ENCODE peak calls at places on chromosomes 13 and 19, in five cellular contexts. V is lower lobe of right lung; D is substantia nigra; P is CD4-positive, alpha-beta T cell; A is heart left ventricle. I is an unnamed sample.

GRCh38 chr13:81171065-81171647 is 830.2 kb upstream of the SPRY2 start:
- DNase-seq in P (no peak), V (no peak), A (no peak), D (no peak), I (no peak)

GRCh38 chr13:95535243-95535642 is 17.3 kb upstream of the CLDN10 start:
- DNase-seq in A (no peak), P (no peak), D (no peak), V (no peak), I (no peak)

GRCh38 chr19:47253467-47253881 is 2.9 kb upstream of the CCDC9 start:
- DNase-seq in A (no peak), V (no peak), D (no peak), P (no peak), I (no peak)

GRCh38 chr13:51221674-51222509 is at the start of gene FAM124A:
- DNase-seq in A (peak), D (peak), V (peak), P (peak), I (peak)

GRCh38 chr19:35034005-35034502 is 3.8 kb downstream of the SCN1B start:
- DNase-seq in P (no peak), A (no peak), D (no peak), V (no peak), I (no peak)

GRCh38 chr13:67481445-67481844 is 251.3 kb upstream of the PCDH9 start:
- DNase-seq in V (no peak), A (no peak), P (no peak), D (no peak), I (no peak)

GRCh38 chr19:41701401-41702075 is 6.9 kb upstream of the CEACAM5 start:
- DNase-seq in D (no peak), V (no peak), P (no peak), A (no peak), I (no peak)

GRCh38 chr19:38676878-38677646 is 29.6 kb downstream of the ACTN4 start:
- DNase-seq in D (no peak), V (no peak), P (no peak), A (no peak), I (peak)

GRCh38 chr13:24672141-24673132 is 7.8 kb upstream of the ATP12A start:
- DNase-seq in P (no peak), A (no peak), D (no peak), V (no peak), I (no peak)

GRCh38 chr19:49165111-49165750 is 7.6 kb downstream of the TRPM4 start:
- DNase-seq in P (no peak), V (no peak), A (peak), D (no peak), I (no peak)

GRCh38 chr19:12783226-12783848 is 7.9 kb upstream of the JUNB start:
- DNase-seq in A (no peak), D (no peak), P (no peak), V (no peak), I (no peak)

GRCh38 chr13:43986395-43986794 is 106.7 kb downstream of the LACC1 start:
- DNase-seq in P (no peak), D (no peak), V (no peak), A (no peak), I (no peak)

GRCh38 chr13:27079421-27079958 is 92.1 kb downstream of the USP12 start:
- DNase-seq in P (no peak), D (no peak), V (no peak), A (no peak), I (no peak)

GRCh38 chr19:57671124-57671895 is 2.6 kb downstream of the ZSCAN4 start:
- DNase-seq in D (no peak), P (no peak), V (no peak), A (no peak), I (no peak)

GRCh38 chr13:113547248-113547971 is 37.1 kb upstream of the TFDP1 start:
- DNase-seq in A (peak), P (no peak), D (no peak), V (peak), I (peak)

GRCh38 chr13:34654203-34654602 is 287.9 kb upstream of the NBEA start:
- DNase-seq in A (no peak), V (no peak), P (no peak), D (no peak), I (no peak)

GRCh38 chr19:1175020-1175419 is 952 bp upstream of the SBNO2 start:
- DNase-seq in D (no peak), V (no peak), P (no peak), A (no peak), I (peak)

GRCh38 chr13:109999659-110000533 is 213.5 kb upstream of the IRS2 start:
- DNase-seq in A (no peak), D (no peak), P (no peak), V (no peak), I (no peak)

GRCh38 chr19:2775556-2776430 is 7.3 kb downstream of the SGTA start:
- DNase-seq in V (peak), A (peak), P (peak), D (peak), I (no peak)

GRCh38 chr19:35055715-35056179 is 14.2 kb downstream of the HPN start:
- DNase-seq in V (peak), A (no peak), P (no peak), D (no peak), I (no peak)

GRCh38 chr13:67792151-67792665 is 562.1 kb upstream of the PCDH9 start:
- DNase-seq in P (no peak), V (no peak), D (no peak), A (no peak), I (no peak)

GRCh38 chr19:13122980-13123957 is 5.2 kb downstream of the NACC1 start:
- DNase-seq in P (no peak), D (no peak), A (no peak), V (no peak), I (no peak)

GRCh38 chr13:24203726-24204295 is 43.3 kb downstream of the SPATA13 start:
- DNase-seq in P (no peak), D (no peak), A (no peak), V (no peak), I (no peak)

DNA sequence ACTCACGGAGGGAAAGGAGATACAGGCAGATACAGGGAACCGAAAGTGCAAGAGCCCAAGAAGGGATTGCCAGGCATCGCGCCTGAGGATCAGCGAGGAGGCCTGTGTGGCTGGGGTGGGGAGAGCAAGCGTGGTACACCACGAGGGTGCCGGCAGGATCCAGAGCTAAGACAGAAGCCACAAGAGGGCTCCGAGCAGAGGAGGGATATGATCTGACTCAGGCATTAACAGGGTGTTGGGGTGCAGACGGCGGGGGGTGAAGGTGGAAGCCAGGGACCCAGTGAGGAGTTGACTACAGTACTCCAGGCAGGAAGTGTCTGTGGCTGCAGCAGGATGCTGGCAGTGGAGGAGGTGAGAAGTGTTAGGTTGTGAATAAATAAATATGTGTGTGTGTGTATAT is 5.4 kb upstream of the PPP1R37 start:
- DNase-seq in A (no peak), P (peak), D (no peak), V (no peak), I (no peak)
- H3K27ac ChIP-seq in A (peak), P (peak), D (no peak), V (no peak), I (no peak)

GRCh38 chr19:6362024-6362344 is 653 bp downstream of the CLPP start:
- DNase-seq in D (no peak), A (no peak), V (no peak), P (no peak), I (no peak)
- H3K27ac ChIP-seq in D (peak), A (peak), V (peak), P (peak), I (peak)

GRCh38 chr13:41756198-41756885 is 204.6 kb downstream of the VWA8 start:
- DNase-seq in D (no peak), P (no peak), A (no peak), V (no peak), I (no peak)

GRCh38 chr13:41746259-41746658 is 214.7 kb downstream of the VWA8 start:
- DNase-seq in A (no peak), P (no peak), V (no peak), D (no peak), I (no peak)

GRCh38 chr13:41751734-41752445 is 209.0 kb downstream of the VWA8 start:
- DNase-seq in A (no peak), D (no peak), P (no peak), V (no peak), I (no peak)

DNA sequence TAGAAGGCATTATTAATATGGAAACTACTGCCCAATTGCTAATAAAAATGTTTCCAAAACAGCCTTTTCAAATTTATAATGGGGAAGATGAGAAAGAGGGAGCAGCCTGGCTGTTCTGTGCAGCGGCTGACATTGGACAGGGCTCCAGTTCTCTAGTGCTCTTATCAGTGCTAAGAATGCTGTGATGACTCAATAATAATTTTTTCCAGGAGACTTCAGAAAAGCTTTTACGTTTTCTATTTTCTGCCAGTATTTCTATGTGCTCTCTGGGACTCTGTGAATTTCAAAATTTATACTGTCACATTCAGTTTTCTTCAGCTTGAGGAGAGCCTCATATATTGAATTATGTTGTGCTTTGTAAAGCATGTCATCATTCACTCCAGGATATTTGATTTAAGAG is 209.6 kb downstream of the VWA8 start:
- DNase-seq in V (no peak), A (peak), D (no peak), P (no peak), I (peak)
- H3K27ac ChIP-seq in V (no peak), A (peak), D (no peak), P (no peak), I (no peak)

GRCh38 chr13:46369506-46370268 is 17.4 kb downstream of the RUBCNL start:
- DNase-seq in V (no peak), A (no peak), D (no peak), P (no peak), I (no peak)

GRCh38 chr13:46374710-46375109 is 12.3 kb downstream of the RUBCNL start:
- DNase-seq in P (no peak), A (no peak), D (no peak), V (no peak), I (no peak)

GRCh38 chr13:46373623-46374022 is 13.4 kb downstream of the RUBCNL start:
- DNase-seq in A (no peak), D (no peak), P (no peak), V (no peak), I (no peak)

GRCh38 chr13:46367622-46368327 is 19.3 kb downstream of the RUBCNL start:
- DNase-seq in P (no peak), A (no peak), D (no peak), V (no peak), I (no peak)

DNA sequence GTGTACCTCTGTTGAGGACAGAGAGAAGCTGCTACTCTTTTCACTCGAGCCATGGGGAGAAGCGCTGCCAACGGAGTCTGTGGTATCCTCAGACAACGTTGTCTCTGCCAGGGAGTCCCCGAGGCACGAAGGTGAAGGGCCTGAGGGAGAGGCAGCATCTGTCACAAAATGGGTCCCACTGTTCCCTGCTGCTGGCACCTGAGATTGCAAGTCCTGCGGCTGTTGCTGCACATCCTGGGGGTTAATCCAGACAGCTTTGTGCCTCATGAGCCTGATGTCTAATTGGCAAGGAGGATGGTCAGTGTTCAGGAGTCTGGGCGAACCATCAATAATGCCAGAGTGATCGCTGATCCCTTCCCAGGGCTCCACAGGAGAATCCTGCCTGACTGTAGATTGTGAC is 15.0 kb downstream of the RUBCNL start:
- DNase-seq in A (no peak), V (no peak), D (no peak), P (no peak), I (no peak)
- H3K27ac ChIP-seq in A (no peak), V (no peak), D (no peak), P (no peak), I (no peak)